ENCODE peak calls at places on chromosome 20, in six cellular contexts. One of them, this sample, is unnamed. For H3K27me3, the result is how much of the 10 kb centered on the place peaks cover.

GRCh38 chr20:60057866-60058807 is 99.9 kb downstream of the CDH26 start:
- DNase-seq in ovary: no peak
- DNase-seq in HepG2: no peak
- DNase-seq in H1: no peak
- DNase-seq in GM12878: no peak
- DNase-seq in stomach: no peak
- DNase-seq in this sample: no peak

GRCh38 chr20:60139663-60140446 is 181.6 kb downstream of the CDH26 start:
- DNase-seq in HepG2: no peak
- DNase-seq in H1: no peak
- DNase-seq in GM12878: no peak
- DNase-seq in stomach: no peak
- DNase-seq in ovary: no peak
- DNase-seq in this sample: peak

GRCh38 chr20:528923-529594 is 14.5 kb downstream of the CSNK2A1 start:
- DNase-seq in GM12878: no peak
- DNase-seq in stomach: no peak
- DNase-seq in H1: no peak
- DNase-seq in ovary: no peak
- DNase-seq in HepG2: no peak
- DNase-seq in this sample: no peak

GRCh38 chr20:3414122-3414521 is 6.7 kb upstream of the DNAAF9 start:
- DNase-seq in HepG2: no peak
- DNase-seq in GM12878: no peak
- DNase-seq in ovary: no peak
- DNase-seq in stomach: no peak
- DNase-seq in H1: no peak
- DNase-seq in this sample: no peak

GRCh38 chr20:4064118-4064962 is 49.0 kb upstream of the RNF24 start:
- DNase-seq in H1: no peak
- DNase-seq in GM12878: no peak
- DNase-seq in ovary: peak
- DNase-seq in HepG2: no peak
- DNase-seq in stomach: peak
- DNase-seq in this sample: peak

GRCh38 chr20:19885981-19886665 is 128.1 kb downstream of the RIN2 start:
- DNase-seq in HepG2: peak
- DNase-seq in stomach: peak
- DNase-seq in ovary: peak
- DNase-seq in H1: no peak
- DNase-seq in GM12878: no peak
- DNase-seq in this sample: no peak

GRCh38 chr20:43849496-43850197 is 65.0 kb upstream of the TOX2 start:
- DNase-seq in ovary: peak
- DNase-seq in H1: no peak
- DNase-seq in stomach: no peak
- DNase-seq in HepG2: no peak
- DNase-seq in GM12878: no peak
- DNase-seq in this sample: no peak

GRCh38 chr20:15594296-15594695 is 979.0 kb downstream of the KIF16B start:
- DNase-seq in ovary: no peak
- DNase-seq in HepG2: no peak
- DNase-seq in H1: no peak
- DNase-seq in GM12878: no peak
- DNase-seq in stomach: no peak
- DNase-seq in this sample: no peak

GRCh38 chr20:605237-605636 is 4.9 kb downstream of the TCF15 start:
- DNase-seq in ovary: no peak
- DNase-seq in GM12878: no peak
- DNase-seq in H1: no peak
- DNase-seq in HepG2: no peak
- DNase-seq in stomach: no peak
- DNase-seq in this sample: no peak

GRCh38 chr20:16273812-16274560 is 299.3 kb downstream of the KIF16B start:
- DNase-seq in ovary: no peak
- DNase-seq in HepG2: no peak
- DNase-seq in stomach: no peak
- DNase-seq in GM12878: no peak
- DNase-seq in H1: no peak
- DNase-seq in this sample: no peak

GRCh38 chr20:61926796-61927192 is 138.9 kb downstream of the TAF4 start:
- DNase-seq in H1: no peak
- DNase-seq in HepG2: no peak
- DNase-seq in stomach: no peak
- DNase-seq in GM12878: no peak
- DNase-seq in ovary: no peak
- DNase-seq in this sample: no peak

GRCh38 chr20:14986026-14986655 is 648.7 kb upstream of the FLRT3 start:
- DNase-seq in GM12878: no peak
- DNase-seq in H1: no peak
- DNase-seq in HepG2: peak
- DNase-seq in ovary: no peak
- DNase-seq in stomach: peak
- DNase-seq in this sample: no peak

GRCh38 chr20:61913423-61914225 is 152.1 kb downstream of the TAF4 start:
- DNase-seq in ovary: no peak
- DNase-seq in stomach: no peak
- DNase-seq in GM12878: peak
- DNase-seq in H1: no peak
- DNase-seq in HepG2: no peak
- DNase-seq in this sample: no peak

GRCh38 chr20:21102252-21102609 is 3.9 kb downstream of the LINC00237 start:
- DNase-seq in stomach: no peak
- DNase-seq in ovary: no peak
- DNase-seq in H1: no peak
- DNase-seq in HepG2: no peak
- DNase-seq in GM12878: no peak
- DNase-seq in this sample: peak

GRCh38 chr20:19408971-19409370 is 196.5 kb downstream of the SLC24A3 start:
- DNase-seq in GM12878: no peak
- DNase-seq in ovary: no peak
- DNase-seq in HepG2: no peak
- DNase-seq in stomach: no peak
- DNase-seq in H1: no peak
- DNase-seq in this sample: no peak

GRCh38 chr20:19628570-19629134 is 129.4 kb upstream of the RIN2 start:
- DNase-seq in stomach: peak
- DNase-seq in HepG2: peak
- DNase-seq in ovary: no peak
- DNase-seq in GM12878: peak
- DNase-seq in H1: peak
- DNase-seq in this sample: no peak

GRCh38 chr20:3203315-3204123 is 963 bp downstream of the DDRGK1 start:
- DNase-seq in GM12878: no peak
- DNase-seq in HepG2: peak
- DNase-seq in stomach: peak
- DNase-seq in H1: no peak
- DNase-seq in ovary: peak
- DNase-seq in this sample: no peak

GRCh38 chr20:43914286-43914685 is 366 bp upstream of the TOX2 start:
- DNase-seq in stomach: no peak
- DNase-seq in H1: no peak
- DNase-seq in ovary: no peak
- DNase-seq in HepG2: no peak
- DNase-seq in GM12878: no peak
- DNase-seq in this sample: no peak

GRCh38 chr20:38867062-38867359 is 59.2 kb upstream of the FAM83D start:
- DNase-seq in H1: no peak
- DNase-seq in ovary: no peak
- DNase-seq in GM12878: no peak
- DNase-seq in stomach: no peak
- DNase-seq in HepG2: no peak
- DNase-seq in this sample: no peak

GRCh38 chr20:32168184-32168910 is 39.2 kb downstream of the PLAGL2 start:
- DNase-seq in ovary: no peak
- DNase-seq in stomach: no peak
- DNase-seq in HepG2: peak
- DNase-seq in H1: no peak
- DNase-seq in GM12878: no peak
- DNase-seq in this sample: no peak

GRCh38 chr20:1926237-1926636 is 31.0 kb downstream of the SIRPA start:
- DNase-seq in GM12878: no peak
- DNase-seq in H1: no peak
- DNase-seq in stomach: no peak
- DNase-seq in HepG2: no peak
- DNase-seq in ovary: no peak
- DNase-seq in this sample: no peak

DNA sequence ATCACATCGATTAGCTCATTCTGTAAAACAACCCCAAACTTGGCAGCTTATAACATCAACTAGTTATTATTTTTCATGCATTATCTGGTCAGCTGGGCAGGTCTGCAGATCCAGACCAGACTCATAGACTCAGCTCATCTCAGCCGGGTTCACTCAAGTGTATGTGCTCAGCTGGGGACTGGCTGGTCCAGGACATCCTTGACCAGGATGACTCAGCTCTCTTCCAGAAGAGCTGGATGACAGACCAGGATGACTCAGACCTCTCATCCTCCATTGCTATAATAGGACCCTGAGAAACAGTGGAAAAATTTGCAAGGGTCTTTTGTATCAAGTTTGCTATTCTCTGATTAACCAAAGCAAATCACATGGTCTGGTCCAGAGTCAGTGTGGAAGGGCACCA is 312.5 kb upstream of the PLCB4 start:
- DNase-seq in stomach: no peak
- DNase-seq in GM12878: no peak
- DNase-seq in HepG2: peak
- DNase-seq in ovary: no peak
- DNase-seq in H1: no peak
- DNase-seq in this sample: no peak
- H3K27me3 ChIP-seq in stomach: under half
- H3K27me3 ChIP-seq in GM12878: under half
- H3K27me3 ChIP-seq in HepG2: under half
- H3K27me3 ChIP-seq in ovary: under half
- H3K27me3 ChIP-seq in H1: under half
- H3K27me3 ChIP-seq in this sample: under half

DNA sequence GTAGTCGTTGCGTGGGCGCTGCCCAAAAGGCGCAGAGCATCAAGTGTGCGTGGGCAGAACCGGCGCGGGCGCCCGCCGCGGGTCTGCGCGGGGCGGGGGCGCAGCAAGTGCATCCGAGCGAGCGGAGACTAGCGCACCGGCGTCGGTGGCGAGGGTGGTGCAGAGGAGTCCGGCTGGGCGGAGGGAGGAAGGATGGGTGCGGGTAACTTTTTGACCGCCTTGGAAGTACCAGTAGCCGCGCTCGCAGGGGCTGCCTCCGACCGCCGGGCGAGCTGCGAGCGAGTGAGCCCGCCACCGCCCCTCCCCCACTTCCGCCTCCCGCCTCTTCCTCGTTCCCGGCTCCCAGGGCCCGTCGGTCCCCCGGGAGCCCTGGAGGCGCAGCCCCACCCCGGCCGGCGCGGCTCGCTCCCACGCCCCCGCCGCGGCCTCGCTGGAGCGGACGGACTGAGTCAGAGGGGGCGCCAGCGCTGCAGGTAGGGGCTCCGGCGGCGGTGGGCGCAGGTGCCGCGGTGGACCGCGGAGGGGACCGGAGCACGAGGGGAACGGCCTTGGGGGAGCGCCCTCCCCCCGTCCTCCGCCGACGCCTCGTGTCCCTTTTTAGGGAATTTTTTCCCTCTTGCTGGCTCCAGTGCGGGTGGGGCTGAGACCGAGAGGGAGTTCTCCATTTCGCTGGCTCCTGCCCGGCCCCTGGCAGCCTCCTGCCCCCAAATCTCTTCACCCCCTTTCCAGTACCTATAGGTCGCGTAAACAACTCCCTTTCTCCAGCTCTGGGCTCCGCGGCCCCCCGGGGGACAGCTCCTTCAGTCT is 1.6 kb upstream of the DBNDD2 start:
- DNase-seq in H1: no peak
- DNase-seq in GM12878: no peak
- DNase-seq in HepG2: no peak
- DNase-seq in ovary: peak
- DNase-seq in stomach: peak
- DNase-seq in this sample: no peak
- TF ChIP-seq POLR2A in H1: peak
- TF ChIP-seq POLR2A in GM12878: no peak
- TF ChIP-seq POLR2A in HepG2: peak
- TF ChIP-seq POLR2A in ovary: peak
- TF ChIP-seq POLR2A in stomach: no peak
- TF ChIP-seq POLR2A in this sample: no peak

GRCh38 chr20:56412949-56413348 is 889 bp downstream of the CASS4 start:
- DNase-seq in stomach: no peak
- DNase-seq in H1: no peak
- DNase-seq in GM12878: no peak
- DNase-seq in HepG2: no peak
- DNase-seq in ovary: no peak
- DNase-seq in this sample: no peak

GRCh38 chr20:56412473-56412790 is 372 bp downstream of the CASS4 start:
- DNase-seq in ovary: no peak
- DNase-seq in GM12878: no peak
- DNase-seq in stomach: no peak
- DNase-seq in H1: no peak
- DNase-seq in HepG2: no peak
- DNase-seq in this sample: no peak

GRCh38 chr20:56409521-56409920 is 2.5 kb upstream of the CASS4 start:
- DNase-seq in GM12878: no peak
- DNase-seq in HepG2: no peak
- DNase-seq in stomach: no peak
- DNase-seq in ovary: no peak
- DNase-seq in H1: no peak
- DNase-seq in this sample: no peak

GRCh38 chr20:56409946-56410345 is 2.1 kb upstream of the CASS4 start:
- DNase-seq in ovary: no peak
- DNase-seq in GM12878: no peak
- DNase-seq in stomach: no peak
- DNase-seq in HepG2: no peak
- DNase-seq in H1: no peak
- DNase-seq in this sample: no peak

GRCh38 chr20:56411759-56412472 is at the start of gene CASS4:
- DNase-seq in HepG2: peak
- DNase-seq in ovary: no peak
- DNase-seq in stomach: no peak
- DNase-seq in H1: no peak
- DNase-seq in GM12878: no peak
- DNase-seq in this sample: no peak
- TF ChIP-seq EP300 in HepG2: no peak
- TF ChIP-seq EP300 in ovary: no peak
- TF ChIP-seq EP300 in stomach: no peak
- TF ChIP-seq EP300 in H1: no peak
- TF ChIP-seq EP300 in GM12878: no peak
- TF ChIP-seq EP300 in this sample: no peak

DNA sequence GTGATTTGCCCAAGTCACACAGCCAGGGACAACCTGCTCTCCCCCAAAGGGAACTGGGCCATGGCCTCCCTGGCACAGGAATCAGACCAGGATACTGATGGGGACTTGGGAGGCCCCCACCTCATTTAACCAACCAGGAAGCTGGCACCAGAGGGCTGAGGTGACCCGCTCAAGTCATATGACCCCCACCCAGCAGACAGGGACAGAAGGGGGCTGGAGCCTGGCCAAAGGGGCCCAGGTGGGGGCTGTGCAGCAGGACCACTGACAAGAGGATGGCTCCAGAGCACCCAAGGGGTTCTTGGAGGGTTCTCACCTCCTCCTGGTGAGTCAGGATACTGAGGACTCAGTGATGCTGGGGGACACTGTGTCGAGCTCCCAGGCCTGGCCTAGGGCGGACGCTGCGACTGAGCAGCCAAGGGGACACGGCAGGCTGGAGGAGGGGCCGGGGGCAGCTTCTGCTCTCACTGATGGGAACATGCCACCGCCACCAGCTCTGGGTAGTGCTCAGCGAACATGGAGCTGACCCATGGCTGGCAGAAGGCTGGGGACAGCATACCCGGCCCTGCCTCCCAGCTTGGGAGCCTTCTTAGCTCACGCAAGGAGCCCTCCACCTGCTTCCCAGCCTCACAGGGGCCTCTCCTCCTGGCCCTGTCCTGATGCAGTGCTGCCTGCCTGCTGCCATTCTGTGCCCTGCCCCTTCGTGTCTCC is 1.2 kb downstream of the CST7 start:
- DNase-seq in GM12878: no peak
- DNase-seq in ovary: no peak
- DNase-seq in HepG2: no peak
- DNase-seq in H1: no peak
- DNase-seq in stomach: peak
- DNase-seq in this sample: no peak
- H3K27me3 ChIP-seq in GM12878: under half
- H3K27me3 ChIP-seq in ovary: under half
- H3K27me3 ChIP-seq in HepG2: under half
- H3K27me3 ChIP-seq in H1: under half
- H3K27me3 ChIP-seq in stomach: under half
- H3K27me3 ChIP-seq in this sample: under half

This sample was measured in esophagus muscularis mucosa.